ENCODE peak calls at places on chromosomes 13 and 19, in nine cellular contexts. One of them, this sample, is unnamed.

GRCh38 chr13:59532405-59532804 is 631.3 kb downstream of the DIAPH3 start:
- DNase-seq in GM13976: no peak
- DNase-seq in breast epithelium: no peak
- DNase-seq in mesendoderm: peak; percentile 19
- DNase-seq in IMR-90: no peak
- DNase-seq in NCI-H226: peak; percentile 14
- DNase-seq in NCI-H774: no peak
- DNase-seq in tibial artery: no peak
- DNase-seq in left ventricle myocardium inferior: no peak
- DNase-seq in this sample: no peak

GRCh38 chr19:956747-957451 is 27.2 kb upstream of the WDR18 start:
- DNase-seq in tibial artery: no peak
- DNase-seq in mesendoderm: peak; percentile 92
- DNase-seq in breast epithelium: no peak
- DNase-seq in IMR-90: peak; percentile 36
- DNase-seq in left ventricle myocardium inferior: no peak
- DNase-seq in NCI-H774: no peak
- DNase-seq in GM13976: no peak
- DNase-seq in NCI-H226: no peak
- DNase-seq in this sample: no peak

GRCh38 chr19:41367848-41368301 is 3.9 kb upstream of the B9D2 start:
- DNase-seq in mesendoderm: no peak
- DNase-seq in GM13976: no peak
- DNase-seq in tibial artery: no peak
- DNase-seq in NCI-H774: no peak
- DNase-seq in breast epithelium: no peak
- DNase-seq in IMR-90: peak; percentile 96
- DNase-seq in left ventricle myocardium inferior: no peak
- DNase-seq in NCI-H226: peak; percentile 75
- DNase-seq in this sample: no peak

GRCh38 chr19:55440411-55441105 is 2.5 kb downstream of the SHISA7 start:
- DNase-seq in breast epithelium: no peak
- DNase-seq in NCI-H226: no peak
- DNase-seq in IMR-90: no peak
- DNase-seq in NCI-H774: no peak
- DNase-seq in tibial artery: no peak
- DNase-seq in GM13976: peak; percentile 73
- DNase-seq in left ventricle myocardium inferior: no peak
- DNase-seq in mesendoderm: peak; percentile 60
- DNase-seq in this sample: peak; percentile 77

GRCh38 chr13:29909975-29910674 is 59.7 kb upstream of the UBL3 start:
- DNase-seq in mesendoderm: no peak
- DNase-seq in tibial artery: peak; percentile 69
- DNase-seq in NCI-H774: no peak
- DNase-seq in NCI-H226: peak; percentile 63
- DNase-seq in GM13976: no peak
- DNase-seq in breast epithelium: no peak
- DNase-seq in IMR-90: peak; percentile 78
- DNase-seq in left ventricle myocardium inferior: peak; percentile 20
- DNase-seq in this sample: no peak

GRCh38 chr13:84121456-84121855 is 239.2 kb upstream of the SLITRK1 start:
- DNase-seq in IMR-90: no peak
- DNase-seq in NCI-H774: no peak
- DNase-seq in GM13976: no peak
- DNase-seq in left ventricle myocardium inferior: no peak
- DNase-seq in tibial artery: no peak
- DNase-seq in breast epithelium: no peak
- DNase-seq in mesendoderm: no peak
- DNase-seq in NCI-H226: no peak
- DNase-seq in this sample: no peak

GRCh38 chr13:114043421-114044053 is 69.7 kb upstream of the C13orf46 start:
- DNase-seq in breast epithelium: peak; percentile 74
- DNase-seq in left ventricle myocardium inferior: peak; percentile 71
- DNase-seq in mesendoderm: peak; percentile 94
- DNase-seq in tibial artery: peak; percentile 70
- DNase-seq in NCI-H226: no peak
- DNase-seq in NCI-H774: no peak
- DNase-seq in IMR-90: peak; percentile 95
- DNase-seq in GM13976: no peak
- DNase-seq in this sample: no peak

GRCh38 chr13:23996456-23996855 is 99.2 kb upstream of the C1QTNF9B start:
- DNase-seq in GM13976: no peak
- DNase-seq in NCI-H774: no peak
- DNase-seq in tibial artery: no peak
- DNase-seq in breast epithelium: no peak
- DNase-seq in IMR-90: no peak
- DNase-seq in NCI-H226: no peak
- DNase-seq in mesendoderm: no peak
- DNase-seq in left ventricle myocardium inferior: no peak
- DNase-seq in this sample: no peak

GRCh38 chr19:1027020-1027952 is 878 bp downstream of the CNN2 start:
- DNase-seq in left ventricle myocardium inferior: peak; percentile 18
- DNase-seq in breast epithelium: no peak
- DNase-seq in mesendoderm: peak; percentile 44
- DNase-seq in tibial artery: no peak
- DNase-seq in GM13976: no peak
- DNase-seq in NCI-H226: no peak
- DNase-seq in IMR-90: no peak
- DNase-seq in NCI-H774: no peak
- DNase-seq in this sample: peak; percentile 56

GRCh38 chr19:57648336-57649003 is 15.5 kb downstream of the ZNF211 start:
- DNase-seq in left ventricle myocardium inferior: no peak
- DNase-seq in breast epithelium: no peak
- DNase-seq in IMR-90: no peak
- DNase-seq in tibial artery: no peak
- DNase-seq in mesendoderm: no peak
- DNase-seq in GM13976: no peak
- DNase-seq in NCI-H774: no peak
- DNase-seq in NCI-H226: no peak
- DNase-seq in this sample: no peak

This sample was measured in GM13977.